ENCODE peak calls at places on chromosomes 7 and 10, in four cellular contexts. One of them, this sample, is unnamed. For H3K27me3, the result is how much of the 10 kb centered on the place peaks cover.

GRCh38 chr10:103238506-103239252 is 7.0 kb upstream of the RPEL1 start:
- DNase-seq in right lobe of liver: no peak
- DNase-seq in neural progenitor cell: peak
- DNase-seq in IMR-90: peak
- DNase-seq in this sample: no peak

GRCh38 chr7:156509216-156509615 is 131.4 kb upstream of the RNF32 start:
- DNase-seq in neural progenitor cell: no peak
- DNase-seq in right lobe of liver: no peak
- DNase-seq in IMR-90: no peak
- DNase-seq in this sample: no peak

GRCh38 chr7:107446531-107446930 is 23.3 kb upstream of the GPR22 start:
- DNase-seq in neural progenitor cell: no peak
- DNase-seq in right lobe of liver: no peak
- DNase-seq in IMR-90: peak
- DNase-seq in this sample: no peak

GRCh38 chr7:101820703-101821102 is 3.3 kb downstream of the CUX1 start:
- DNase-seq in neural progenitor cell: peak
- DNase-seq in IMR-90: no peak
- DNase-seq in right lobe of liver: no peak
- DNase-seq in this sample: no peak

GRCh38 chr7:69403169-69403568 is 195.1 kb upstream of the AUTS2 start:
- DNase-seq in IMR-90: no peak
- DNase-seq in right lobe of liver: no peak
- DNase-seq in neural progenitor cell: peak
- DNase-seq in this sample: no peak

GRCh38 chr7:107353701-107354100 is 116.2 kb upstream of the GPR22 start:
- DNase-seq in right lobe of liver: no peak
- DNase-seq in IMR-90: peak
- DNase-seq in neural progenitor cell: no peak
- DNase-seq in this sample: no peak

GRCh38 chr10:77967611-77968022 is 41.1 kb upstream of the DLG5 start:
- DNase-seq in neural progenitor cell: peak
- DNase-seq in right lobe of liver: no peak
- DNase-seq in IMR-90: no peak
- DNase-seq in this sample: no peak

GRCh38 chr7:157541796-157542668 is 205.2 kb downstream of the DNAJB6 start:
- DNase-seq in neural progenitor cell: peak
- DNase-seq in right lobe of liver: peak
- DNase-seq in IMR-90: no peak
- DNase-seq in this sample: peak

GRCh38 chr7:45088821-45089313 is at the start of gene NACAD:
- DNase-seq in IMR-90: peak
- DNase-seq in right lobe of liver: no peak
- DNase-seq in neural progenitor cell: peak
- DNase-seq in this sample: no peak

DNA sequence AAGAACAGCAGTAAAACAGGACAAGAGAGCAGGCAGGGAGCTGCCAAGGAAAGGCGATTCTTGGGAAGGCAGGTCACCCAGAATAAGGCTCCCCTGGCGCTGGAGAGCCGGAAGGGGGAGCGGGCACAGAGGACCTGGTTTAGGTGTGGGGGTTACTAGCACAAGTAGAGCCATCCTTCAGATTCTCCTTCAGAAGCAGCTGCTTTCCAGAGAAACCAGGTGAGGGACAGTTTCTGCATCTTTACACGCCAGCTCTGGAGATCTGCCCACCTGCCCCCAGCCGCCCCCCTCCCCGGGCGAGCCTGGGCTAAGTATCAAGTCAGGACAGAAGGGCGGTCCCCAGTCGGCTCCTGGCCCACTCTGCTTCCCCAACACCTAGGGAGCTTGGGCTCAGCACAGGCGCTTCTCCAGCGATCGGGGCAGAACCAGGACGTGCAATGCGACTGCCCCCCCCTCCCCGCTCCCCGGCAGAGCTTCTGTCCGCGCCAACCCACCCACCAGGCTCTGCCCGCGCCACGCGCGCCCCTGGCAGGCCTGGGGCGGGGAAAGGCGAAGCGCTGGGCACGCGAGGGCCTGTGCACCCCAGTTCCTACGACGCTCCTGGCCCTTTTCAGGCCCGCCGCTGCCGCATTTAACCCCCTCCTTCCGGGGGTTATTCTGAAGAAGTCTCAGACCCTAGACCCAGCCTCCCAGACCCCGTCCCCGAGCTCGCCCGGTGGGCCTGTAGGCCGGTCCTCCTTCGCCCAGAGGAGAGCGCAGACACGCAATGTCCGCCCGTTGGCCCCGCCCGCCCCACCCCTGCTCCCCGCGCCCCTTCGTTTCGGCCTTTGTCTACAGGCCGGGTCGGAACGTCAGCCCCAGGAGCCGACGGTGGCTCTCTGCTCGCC is 4.4 kb upstream of the EN2 start:
- DNase-seq in right lobe of liver: no peak
- DNase-seq in IMR-90: no peak
- DNase-seq in neural progenitor cell: peak
- DNase-seq in this sample: no peak
- H3K27me3 ChIP-seq in right lobe of liver: under half
- H3K27me3 ChIP-seq in IMR-90: half or more
- H3K27me3 ChIP-seq in neural progenitor cell: half or more
- H3K27me3 ChIP-seq in this sample: under half

DNA sequence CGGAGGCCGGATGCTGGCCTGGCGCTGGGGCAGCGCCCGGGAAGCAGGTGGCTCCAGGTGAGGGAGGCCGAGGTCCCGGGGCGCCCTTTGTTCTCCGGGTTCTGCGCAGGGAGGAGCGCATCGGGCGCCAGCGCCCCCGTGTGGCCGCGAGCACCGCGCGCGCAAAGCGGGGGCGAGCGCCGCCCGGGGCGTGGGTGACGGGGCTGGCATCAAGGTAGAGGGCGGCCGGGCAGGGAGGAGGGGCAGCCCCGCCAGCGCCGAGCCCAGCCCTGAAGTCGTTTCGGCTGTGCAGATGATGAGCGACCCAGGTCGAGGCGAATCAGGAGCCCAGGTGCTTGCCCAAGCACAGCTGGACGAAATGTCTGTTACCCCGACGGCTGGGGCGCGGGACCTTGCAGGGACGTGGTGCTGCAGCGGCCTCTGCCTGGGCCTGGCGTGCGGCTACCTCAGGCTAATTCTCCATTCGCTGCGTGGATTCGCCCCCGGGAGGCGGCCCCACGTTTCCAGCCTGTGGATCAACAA is 10.5 kb upstream of the FGFR2 start:
- DNase-seq in right lobe of liver: no peak
- DNase-seq in IMR-90: no peak
- DNase-seq in neural progenitor cell: peak
- DNase-seq in this sample: peak
- H3K27ac ChIP-seq in right lobe of liver: no peak
- H3K27ac ChIP-seq in IMR-90: no peak
- H3K27ac ChIP-seq in neural progenitor cell: no peak
- H3K27ac ChIP-seq in this sample: no peak

GRCh38 chr10:24467094-24467493 is 256.6 kb downstream of the ARHGAP21 start:
- DNase-seq in right lobe of liver: no peak
- DNase-seq in neural progenitor cell: no peak
- DNase-seq in IMR-90: no peak
- DNase-seq in this sample: no peak
- H3K4me3 ChIP-seq in right lobe of liver: peak
- H3K4me3 ChIP-seq in neural progenitor cell: no peak
- H3K4me3 ChIP-seq in IMR-90: peak
- H3K4me3 ChIP-seq in this sample: peak

DNA sequence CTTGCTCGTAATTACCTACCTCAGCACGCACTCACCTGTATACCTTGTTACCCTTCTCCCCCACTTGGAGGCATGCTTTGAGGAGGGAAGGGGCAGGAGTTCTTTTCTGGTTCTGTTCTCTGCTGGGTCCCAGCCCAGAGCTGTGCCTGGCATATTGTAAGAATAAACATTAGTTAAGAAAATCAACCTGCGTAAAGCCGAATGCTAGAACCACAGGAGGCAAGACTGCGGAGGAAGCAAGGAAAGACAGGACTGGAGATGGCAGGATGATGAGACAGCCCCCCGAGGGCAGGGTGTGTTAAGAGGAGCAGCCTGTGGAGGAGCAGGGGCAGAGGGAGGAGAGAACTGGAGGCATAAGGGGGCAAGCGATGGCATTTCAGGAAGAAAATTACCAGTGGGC is 9.5 kb downstream of the C10orf53 start:
- DNase-seq in right lobe of liver: no peak
- DNase-seq in neural progenitor cell: no peak
- DNase-seq in IMR-90: no peak
- DNase-seq in this sample: no peak
- H3K27me3 ChIP-seq in right lobe of liver: under half
- H3K27me3 ChIP-seq in neural progenitor cell: half or more
- H3K27me3 ChIP-seq in IMR-90: under half
- H3K27me3 ChIP-seq in this sample: under half

DNA sequence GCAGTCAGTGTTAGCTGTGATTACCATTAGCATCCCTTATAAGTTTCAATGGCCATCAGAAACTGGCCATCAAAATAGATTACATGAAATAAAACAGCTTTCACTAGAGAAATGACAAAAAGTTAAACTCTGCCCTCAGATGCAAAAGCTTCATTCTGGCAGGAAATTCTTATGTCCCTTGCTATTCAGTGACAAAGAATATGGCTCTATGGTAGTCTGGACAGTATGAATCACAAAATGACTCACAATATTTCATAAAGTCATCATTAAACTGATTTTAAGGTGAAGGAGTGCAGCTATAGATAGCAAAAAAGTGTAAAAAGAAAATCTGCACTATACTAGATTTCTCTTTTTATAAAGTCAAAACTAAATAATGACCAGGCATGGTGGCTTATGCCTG is 43.4 kb downstream of the NSUN6 start:
- DNase-seq in neural progenitor cell: no peak
- DNase-seq in right lobe of liver: no peak
- DNase-seq in IMR-90: peak
- DNase-seq in this sample: no peak
- H3K27ac ChIP-seq in neural progenitor cell: no peak
- H3K27ac ChIP-seq in right lobe of liver: no peak
- H3K27ac ChIP-seq in IMR-90: no peak
- H3K27ac ChIP-seq in this sample: no peak

This sample was measured in pancreas.